ENCODE peak calls at places on chromosomes 2 and 18, in six cellular contexts. C is SK-N-SH, O is GM12878, D is H1, I is HepG2, S is K562. W is an unnamed sample.

GRCh38 chr2:23549821-23550535 is 165.0 kb downstream of the KLHL29 start:
- DNase-seq in S (no peak), C (no peak), D (no peak), I (no peak), O (no peak), W (no peak)

GRCh38 chr18:76524900-76525698 is 30.1 kb upstream of the ZNF516 start:
- DNase-seq in I (peak; percentile 59), S (no peak), O (no peak), D (no peak), C (peak; percentile 76), W (no peak)

GRCh38 chr2:178204987-178205386 is 10.7 kb downstream of the OSBPL6 start:
- DNase-seq in C (no peak), I (no peak), O (no peak), D (no peak), S (no peak), W (no peak)

GRCh38 chr2:101806123-101806522 is 108.6 kb downstream of the MAP4K4 start:
- DNase-seq in I (peak; percentile 35), S (no peak), C (no peak), O (no peak), D (peak; percentile 57), W (no peak)

GRCh38 chr2:200308421-200309295 is 2.2 kb downstream of the SPATS2L start:
- DNase-seq in D (no peak), O (no peak), S (no peak), C (no peak), I (no peak), W (no peak)

GRCh38 chr2:10326151-10326616 is 23.5 kb downstream of the HPCAL1 start:
- DNase-seq in D (no peak), C (peak; percentile 53), S (no peak), I (no peak), O (no peak), W (no peak)

GRCh38 chr18:21134895-21135294 is 23.3 kb upstream of the ROCK1 start:
- DNase-seq in I (no peak), D (no peak), S (no peak), O (no peak), C (peak; percentile 8), W (peak; percentile 53)

GRCh38 chr2:167750675-167751074 is 496.7 kb downstream of the STK39 start:
- DNase-seq in D (no peak), C (no peak), S (no peak), O (no peak), I (no peak), W (no peak)

GRCh38 chr2:238585836-238586821 is 159.4 kb downstream of the ASB1 start:
- DNase-seq in I (no peak), O (no peak), S (no peak), C (no peak), D (no peak), W (peak; percentile 69)

GRCh38 chr2:162092656-162093556 is 18.9 kb upstream of the DPP4 start:
- DNase-seq in O (no peak), C (no peak), D (no peak), I (no peak), S (no peak), W (no peak)

GRCh38 chr2:96763511-96764252 is 3.0 kb downstream of the CNNM4 start:
- DNase-seq in O (no peak), D (no peak), I (peak; percentile 49), S (peak; percentile 71), C (peak; percentile 76), W (no peak)

GRCh38 chr18:79900610-79901570 is 50.6 kb downstream of the SLC66A2 start:
- DNase-seq in S (no peak), D (no peak), I (no peak), C (peak; percentile 27), O (no peak), W (no peak)

GRCh38 chr2:151902829-151903228 is 74.6 kb upstream of the ARL5A start:
- DNase-seq in I (no peak), O (no peak), S (no peak), C (no peak), D (no peak), W (no peak)

GRCh38 chr18:22977847-22978701 is 44.9 kb downstream of the RBBP8 start:
- DNase-seq in O (no peak), C (no peak), I (no peak), S (no peak), D (no peak), W (no peak)

GRCh38 chr2:218077464-218078216 is 8.6 kb downstream of the RUFY4 start:
- DNase-seq in I (no peak), O (no peak), S (no peak), D (no peak), C (no peak), W (no peak)

GRCh38 chr2:26630669-26631360 is 10.4 kb downstream of the CIB4 start:
- DNase-seq in C (no peak), S (no peak), D (no peak), I (peak; percentile 86), O (no peak), W (no peak)

GRCh38 chr2:240479111-240479501 is 43.6 kb downstream of the GPC1 start:
- DNase-seq in S (no peak), D (no peak), C (peak; percentile 4), O (no peak), I (no peak), W (no peak)

GRCh38 chr2:66875941-66876462 is 441.1 kb downstream of the MEIS1 start:
- DNase-seq in D (no peak), S (no peak), O (no peak), I (no peak), C (no peak), W (no peak)

GRCh38 chr18:26493021-26493420 is 55.3 kb downstream of the KCTD1 start:
- DNase-seq in C (no peak), D (no peak), O (no peak), S (no peak), I (no peak), W (no peak)

GRCh38 chr18:70181015-70181414 is 24.5 kb downstream of the RTTN start:
- DNase-seq in I (peak; percentile 69), O (no peak), C (no peak), D (no peak), S (no peak), W (no peak)

GRCh38 chr18:11649839-11650238 is 39.2 kb upstream of the GNAL start:
- DNase-seq in O (no peak), I (no peak), C (no peak), D (no peak), S (no peak), W (no peak)

GRCh38 chr2:72924353-72925240 is 7.3 kb downstream of the EMX1 start:
- DNase-seq in D (no peak), O (no peak), C (peak; percentile 60), I (no peak), S (no peak), W (no peak)

GRCh38 chr2:10720983-10721343 is 467 bp upstream of the ATP6V1C2 start:
- DNase-seq in I (no peak), O (no peak), S (no peak), D (no peak), C (no peak), W (no peak)

GRCh38 chr2:120590841-120591240 is 144.8 kb upstream of the GLI2 start:
- DNase-seq in C (no peak), I (no peak), D (no peak), S (no peak), O (no peak), W (no peak)

DNA sequence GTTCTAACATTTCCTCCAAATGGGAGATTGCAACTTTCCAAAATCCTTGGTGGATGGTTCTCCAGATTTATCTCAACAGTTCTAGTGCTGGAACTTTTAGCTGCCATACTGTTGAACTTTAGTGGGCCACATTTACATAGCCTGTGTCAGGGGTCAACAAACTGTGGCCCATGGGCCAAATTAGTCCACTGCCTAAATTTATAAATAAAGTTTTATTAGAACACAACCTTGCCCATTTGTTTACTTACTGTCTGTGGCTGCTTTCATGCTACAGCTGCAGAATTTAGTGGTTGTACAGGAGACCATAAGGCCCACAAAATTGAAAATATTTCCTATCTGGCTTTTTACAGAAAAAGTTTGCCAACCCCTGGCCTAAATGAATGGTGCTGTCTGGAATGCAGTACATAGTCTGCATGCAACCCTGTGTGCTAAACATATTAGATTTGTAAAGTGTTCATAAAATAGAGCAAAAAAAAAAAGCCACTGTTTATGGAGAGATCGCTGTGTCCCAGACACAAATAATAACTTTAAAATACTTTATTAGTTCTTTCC is 30.3 kb downstream of the MGAT5 start:
- DNase-seq in S (no peak), D (no peak), C (no peak), I (no peak), O (no peak), W (no peak)
- TF ChIP-seq CTCF in S (no peak), D (no peak), C (no peak), I (no peak), O (no peak), W (no peak)

DNA sequence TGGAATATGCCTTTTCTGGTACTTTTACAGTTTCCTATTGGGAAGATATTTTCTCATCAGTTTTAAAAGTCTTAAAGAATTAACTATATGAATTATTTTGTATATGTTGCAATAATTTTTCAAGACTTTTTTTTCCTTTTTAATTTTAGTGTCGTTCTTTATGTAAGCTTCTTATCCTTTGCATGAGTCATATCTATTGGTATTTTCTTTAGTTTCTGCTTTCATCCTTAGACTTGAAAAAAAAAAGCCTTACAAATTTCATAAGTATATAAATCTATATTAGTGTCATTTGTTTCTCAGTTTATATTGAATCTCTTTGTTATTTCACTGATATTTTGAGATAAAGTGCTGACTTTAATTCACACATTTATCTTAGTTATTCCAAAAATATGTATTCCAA is 94.9 kb downstream of the DSEL start:
- DNase-seq in S (no peak), D (no peak), I (no peak), O (no peak), C (no peak), W (no peak)
- TF ChIP-seq GABPA in S (no peak), D (no peak), I (no peak), O (no peak), C (no peak), W (no peak)

GRCh38 chr18:28039078-28039477 is 137.9 kb downstream of the CDH2 start:
- DNase-seq in O (no peak), S (no peak), D (no peak), C (no peak), I (no peak), W (no peak)

GRCh38 chr18:28034567-28034966 is 142.4 kb downstream of the CDH2 start:
- DNase-seq in C (no peak), D (no peak), O (no peak), I (no peak), S (no peak), W (no peak)

GRCh38 chr18:28040216-28040615 is 136.7 kb downstream of the CDH2 start:
- DNase-seq in D (no peak), S (no peak), O (no peak), C (no peak), I (no peak), W (no peak)

GRCh38 chr18:28040720-28041119 is 136.2 kb downstream of the CDH2 start:
- DNase-seq in O (no peak), S (no peak), D (no peak), C (no peak), I (no peak), W (no peak)

DNA sequence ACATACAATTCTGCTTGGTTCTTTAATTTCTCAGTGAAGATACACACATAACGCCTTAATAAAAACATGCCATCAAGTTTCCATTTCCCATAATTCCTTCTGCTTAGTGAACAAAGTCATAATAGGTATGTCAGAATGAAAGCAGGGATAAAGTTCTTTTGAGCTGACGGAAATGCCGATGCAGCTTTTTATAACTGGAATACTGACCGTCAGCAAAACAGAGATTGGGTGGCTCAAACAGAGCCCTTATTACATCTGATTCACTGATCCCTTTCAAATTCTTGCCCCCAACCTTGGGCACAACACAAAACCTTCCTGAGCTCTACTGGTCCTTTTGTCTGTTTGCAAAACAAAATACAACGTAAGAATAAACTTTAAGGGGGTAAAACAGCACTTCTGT is 140.4 kb downstream of the CDH2 start:
- DNase-seq in O (no peak), D (no peak), C (no peak), I (no peak), S (no peak), W (no peak)
- H3K4me3 ChIP-seq in O (no peak overlapping the region), D (no peak overlapping the region), C (no peak overlapping the region), I (no peak overlapping the region), S (no peak overlapping the region), W (no peak overlapping the region)

GRCh38 chr18:48951448-48952286 is 902 bp upstream of the SMAD7 start:
- DNase-seq in D (no peak), I (peak; percentile 82), O (no peak), S (peak; percentile 79), C (peak; percentile 92), W (peak; percentile 89)
- TF ChIP-seq CTCF in D (no peak), I (peak; percentile 27), O (peak; percentile 22), S (peak; percentile 39), C (no peak), W (no peak)

W was measured in HL-60.